ENCODE peak calls at places on chromosomes 11 and 22, in five cellular contexts. P is prostate gland, K is dermis microvascular lymphatic vessel endothelial cell, N is fibroblast of pulmonary artery, H is thoracic aorta. Q is an unnamed sample.

GRCh38 chr11:78376858-78377257 is 40.8 kb downstream of the GAB2 start:
- DNase-seq in P (no peak), K (no peak), N (no peak), H (no peak), Q (no peak)

GRCh38 chr22:44898236-44898635 is 111.6 kb downstream of the PHF21B start:
- DNase-seq in P (no peak), K (no peak), N (no peak), H (no peak), Q (peak; percentile 16)

GRCh38 chr22:49473286-49473685 is 354.4 kb downstream of the BRD1 start:
- DNase-seq in P (no peak), K (no peak), N (no peak), H (no peak), Q (no peak)

GRCh38 chr22:45397806-45398205 is 15.6 kb downstream of the SMC1B start:
- DNase-seq in P (no peak), K (no peak), N (no peak), H (no peak), Q (no peak)

GRCh38 chr11:125074511-125075241 is 11.6 kb downstream of the SLC37A2 start:
- DNase-seq in P (no peak), K (no peak), N (no peak), H (no peak), Q (no peak)

GRCh38 chr22:37231406-37232139 is 12.5 kb downstream of the RAC2 start:
- DNase-seq in P (no peak), K (no peak), N (no peak), H (no peak), Q (no peak)

GRCh38 chr11:16280256-16280682 is 76.1 kb downstream of the SOX6 start:
- DNase-seq in P (no peak), K (peak; percentile 17), N (peak; percentile 6), H (no peak), Q (no peak)

GRCh38 chr22:27668828-27669797 is 132.4 kb downstream of the MN1 start:
- DNase-seq in P (no peak), K (peak; percentile 36), N (peak; percentile 71), H (no peak), Q (no peak)

GRCh38 chr11:70203749-70204465 is 811 bp downstream of the FADD start:
- DNase-seq in P (peak; percentile 60), K (peak; percentile 72), N (peak; percentile 88), H (peak; percentile 80), Q (no peak)

GRCh38 chr22:36422287-36423014 is 34.7 kb upstream of the MYH9 start:
- DNase-seq in P (no peak), K (no peak), N (no peak), H (no peak), Q (no peak)

GRCh38 chr11:129453293-129453721 is 77.7 kb downstream of the BARX2 start:
- DNase-seq in P (peak; percentile 85), K (no peak), N (no peak), H (no peak), Q (no peak)

GRCh38 chr22:37068859-37069258 is 17.3 kb downstream of the KCTD17 start:
- DNase-seq in P (no peak), K (no peak), N (no peak), H (no peak), Q (no peak)

GRCh38 chr11:110989734-110990133 is 255.8 kb upstream of the POU2AF2 start:
- DNase-seq in P (no peak), K (no peak), N (peak; percentile 83), H (no peak), Q (no peak)

GRCh38 chr22:29157759-29158535 is 47.7 kb upstream of the EMID1 start:
- DNase-seq in P (no peak), K (no peak), N (no peak), H (no peak), Q (no peak)

GRCh38 chr11:35088676-35089075 is 50.3 kb upstream of the CD44 start:
- DNase-seq in P (peak; percentile 73), K (no peak), N (peak; percentile 51), H (no peak), Q (no peak)

GRCh38 chr11:44379141-44380008 is 69.4 kb upstream of the ALX4 start:
- DNase-seq in P (no peak), K (no peak), N (no peak), H (no peak), Q (no peak)